ENCODE peak calls at places on chromosomes 7 and 10, in seven cellular contexts. V is GM23248, L is PC-3, J is neural progenitor cell, T is A549, M is SJSA1, W is GM23338. E is an unnamed sample.

GRCh38 chr10:94172332-94172731 is 178.6 kb downstream of the PLCE1 start:
- DNase-seq in L (peak), W (no peak), T (no peak), V (peak), J (no peak), M (peak), E (no peak)

GRCh38 chr10:71939304-71939703 is 24.9 kb upstream of the CHST3 start:
- DNase-seq in V (no peak), J (no peak), M (no peak), W (no peak), L (no peak), T (no peak), E (no peak)

GRCh38 chr7:68793513-68793912 is 804.8 kb upstream of the AUTS2 start:
- DNase-seq in V (no peak), W (no peak), T (no peak), J (no peak), M (no peak), L (no peak), E (no peak)

GRCh38 chr10:131963811-131964210 is 17.9 kb downstream of the BNIP3 start:
- DNase-seq in V (no peak), M (no peak), W (no peak), J (no peak), L (no peak), T (no peak), E (no peak)

GRCh38 chr7:50418934-50419333 is 31.2 kb downstream of the FIGNL1 start:
- DNase-seq in M (no peak), L (no peak), J (no peak), W (no peak), V (no peak), T (no peak), E (peak)

GRCh38 chr10:91536790-91537189 is 96.1 kb downstream of the PPP1R3C start:
- DNase-seq in M (no peak), J (no peak), L (no peak), T (no peak), W (no peak), V (no peak), E (peak)

GRCh38 chr7:47807756-47808155 is 140.5 kb downstream of the PKD1L1 start:
- DNase-seq in L (no peak), W (peak), T (no peak), M (no peak), J (peak), V (no peak), E (no peak)

GRCh38 chr7:149524399-149524798 is 26.8 kb upstream of the ZNF746 start:
- DNase-seq in M (no peak), T (no peak), L (peak), V (no peak), J (no peak), W (no peak), E (no peak)

GRCh38 chr10:78600740-78601139 is 468.0 kb upstream of the ZMIZ1 start:
- DNase-seq in W (no peak), L (peak), M (no peak), V (peak), J (no peak), T (no peak), E (no peak)

GRCh38 chr7:2255145-2256139 is 13.4 kb downstream of the NUDT1 start:
- DNase-seq in L (peak), W (no peak), J (no peak), V (no peak), T (no peak), M (no peak), E (no peak)

GRCh38 chr10:1022413-1022812 is 3.2 kb downstream of the IDI2 start:
- DNase-seq in V (no peak), W (peak), L (no peak), T (no peak), J (no peak), M (no peak), E (no peak)

GRCh38 chr7:149140784-149141183 is 6.5 kb upstream of the ZNF398 start:
- DNase-seq in V (peak), J (no peak), W (no peak), T (peak), M (no peak), L (no peak), E (no peak)

GRCh38 chr7:13829914-13830603 is 159.4 kb downstream of the ETV1 start:
- DNase-seq in L (peak), J (no peak), V (peak), M (peak), T (no peak), W (no peak), E (no peak)

GRCh38 chr7:111113263-111114017 is 22.5 kb downstream of the LRRN3 start:
- DNase-seq in J (no peak), V (peak), M (peak), T (peak), W (no peak), L (peak), E (peak)

GRCh38 chr7:151178831-151179230 is 8.2 kb downstream of the ASB10 start:
- DNase-seq in J (no peak), M (no peak), T (no peak), V (no peak), W (no peak), L (no peak), E (no peak)

GRCh38 chr7:76122516-76123239 is 74.8 kb downstream of the MDH2 start:
- DNase-seq in W (no peak), V (peak), M (no peak), L (no peak), J (no peak), T (no peak), E (peak)

GRCh38 chr7:107506683-107507339 is 37.0 kb downstream of the GPR22 start:
- DNase-seq in M (no peak), T (no peak), J (no peak), L (peak), V (peak), W (no peak), E (no peak)

GRCh38 chr10:125779403-125780327 is 4.0 kb upstream of the MMP21 start:
- DNase-seq in L (no peak), W (no peak), M (no peak), J (no peak), T (no peak), V (no peak), E (no peak)

GRCh38 chr10:93076871-93077270 is 3.2 kb downstream of the CYP26A1 start:
- DNase-seq in W (no peak), J (no peak), M (peak), V (no peak), L (no peak), T (no peak), E (no peak)

GRCh38 chr7:7962851-7963250 is 5.7 kb upstream of the GLCCI1 start:
- DNase-seq in M (peak), W (no peak), L (no peak), J (no peak), T (no peak), V (peak), E (no peak)

GRCh38 chr7:74579800-74580685 is 77.5 kb upstream of the GTF2I start:
- DNase-seq in M (no peak), T (peak), L (peak), J (no peak), V (peak), W (no peak), E (peak)

GRCh38 chr10:14758994-14759664 is 15.6 kb downstream of the FAM107B start:
- DNase-seq in L (peak), V (no peak), M (no peak), W (no peak), T (peak), J (no peak), E (no peak)

GRCh38 chr10:130913844-130914243 is 397.7 kb downstream of the TCERG1L start:
- DNase-seq in L (no peak), V (no peak), J (no peak), T (no peak), M (no peak), W (no peak), E (no peak)

GRCh38 chr7:151592868-151593486 is 73.3 kb upstream of the RHEB start:
- DNase-seq in J (no peak), M (peak), V (peak), T (peak), L (peak), W (no peak), E (peak)

GRCh38 chr10:1121311-1121970 is 65.3 kb downstream of the WDR37 start:
- DNase-seq in T (no peak), W (no peak), J (no peak), M (no peak), L (no peak), V (no peak), E (no peak)

GRCh38 chr7:105952917-105953595 is 10.0 kb upstream of the CDHR3 start:
- DNase-seq in J (no peak), M (no peak), V (no peak), W (no peak), T (no peak), L (no peak), E (no peak)

GRCh38 chr10:61992683-61993629 is 91.5 kb downstream of the ARID5B start:
- DNase-seq in L (peak), T (peak), W (no peak), J (no peak), V (peak), M (peak), E (peak)

GRCh38 chr10:34835908-34836558 is 20.9 kb upstream of the PARD3 start:
- DNase-seq in L (peak), V (no peak), J (no peak), T (no peak), W (no peak), M (no peak), E (no peak)

GRCh38 chr7:52648903-52649302 is 386.5 kb upstream of the POM121L12 start:
- DNase-seq in M (no peak), W (no peak), L (peak), J (no peak), V (no peak), T (no peak), E (no peak)

GRCh38 chr10:15360566-15360965 is 10.5 kb downstream of the FAM171A1 start:
- DNase-seq in M (no peak), T (no peak), J (no peak), W (no peak), L (no peak), V (no peak), E (no peak)

GRCh38 chr7:151315038-151315655 is 26.5 kb upstream of the NUB1 start:
- DNase-seq in L (peak), W (peak), J (peak), T (peak), M (peak), V (peak), E (peak)

GRCh38 chr7:105268056-105268455 is 120.7 kb downstream of the SRPK2 start:
- DNase-seq in T (peak), M (peak), W (no peak), L (peak), J (no peak), V (peak), E (no peak)

GRCh38 chr10:33204049-33204448 is 130.4 kb downstream of the NRP1 start:
- DNase-seq in V (peak), W (no peak), J (no peak), M (no peak), L (no peak), T (no peak), E (no peak)

GRCh38 chr7:143362126-143362961 is at the start of gene FAM131B:
- DNase-seq in V (peak), L (no peak), J (peak), W (peak), T (no peak), M (no peak), E (peak)

GRCh38 chr10:132411561-132412253 is 14.7 kb downstream of the PWWP2B start:
- DNase-seq in W (no peak), J (no peak), T (no peak), V (peak), L (no peak), M (no peak), E (peak)

GRCh38 chr10:55065185-55065584 is 264.2 kb upstream of the PCDH15 start:
- DNase-seq in V (no peak), J (no peak), M (no peak), L (peak), T (no peak), W (no peak), E (no peak)

GRCh38 chr10:127485153-127485857 is 63.8 kb upstream of the NPS start:
- DNase-seq in V (peak), W (peak), T (peak), M (no peak), J (peak), L (peak), E (no peak)

GRCh38 chr7:75613351-75613750 is 121.2 kb downstream of the SPDYE5 start:
- DNase-seq in T (no peak), V (no peak), M (no peak), L (no peak), J (no peak), W (no peak), E (no peak)

GRCh38 chr10:68096913-68097509 is 12.3 kb upstream of the MYPN start:
- DNase-seq in T (peak), V (peak), W (peak), M (peak), J (peak), L (peak), E (peak)

GRCh38 chr7:139937685-139938084 is 108.6 kb downstream of the TBXAS1 start:
- DNase-seq in V (no peak), J (no peak), T (no peak), M (no peak), L (no peak), W (no peak), E (no peak)
- H3K4me3 ChIP-seq in V (no peak), J (no peak), T (no peak), M (no peak), L (no peak), W (no peak), E (no peak)

DNA sequence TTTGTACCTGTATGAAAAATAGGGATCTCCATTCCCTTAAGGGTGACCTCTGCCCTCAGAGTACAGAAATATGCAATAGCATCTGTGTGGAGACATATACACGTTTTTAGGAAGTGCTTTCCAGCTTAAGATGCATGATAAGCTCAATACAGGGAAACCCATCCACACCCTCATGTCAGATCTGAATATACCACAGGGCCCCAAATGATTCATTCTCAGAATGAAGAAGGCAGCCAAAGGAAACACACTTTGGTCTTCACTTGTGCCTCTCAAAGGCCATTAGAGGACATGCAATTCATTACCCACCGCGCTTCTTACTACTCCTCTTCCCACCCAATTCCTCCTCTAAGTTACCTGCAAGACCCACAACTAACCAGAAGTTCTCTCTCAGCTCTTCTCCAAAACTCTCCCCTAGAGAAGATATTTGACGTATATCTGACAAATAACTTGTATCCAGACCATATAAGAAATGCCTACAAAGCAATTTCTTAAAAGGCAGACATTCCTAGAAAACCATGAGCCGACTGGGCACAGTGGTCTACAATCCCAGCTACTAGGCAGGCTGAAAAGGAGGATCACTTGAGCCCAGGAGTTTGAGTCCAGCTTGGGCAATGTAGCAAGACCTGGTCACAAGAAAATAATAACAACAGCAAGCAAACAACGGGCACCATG is 103.0 kb downstream of the OAT start:
- DNase-seq in V (no peak), J (no peak), L (no peak), T (no peak), W (no peak), M (no peak), E (no peak)
- H3K4me3 ChIP-seq in V (no peak), J (no peak), L (no peak), T (no peak), W (no peak), M (no peak), E (no peak)

GRCh38 chr7:818031-818699 is 14.1 kb upstream of the SUN1 start:
- DNase-seq in W (peak), T (peak), J (no peak), L (peak), V (peak), M (peak), E (no peak)
- H3K4me3 ChIP-seq in W (peak), T (no peak), J (peak), L (peak), V (peak), M (no peak), E (no peak)

GRCh38 chr7:88358881-88359280 is 52.2 kb upstream of the STEAP4 start:
- DNase-seq in M (no peak), L (no peak), T (no peak), V (no peak), J (no peak), W (no peak), E (no peak)

GRCh38 chr7:88358534-88358838 is 51.8 kb upstream of the STEAP4 start:
- DNase-seq in L (no peak), J (no peak), T (no peak), M (no peak), V (no peak), W (no peak), E (no peak)

GRCh38 chr7:88357295-88357694 is 50.6 kb upstream of the STEAP4 start:
- DNase-seq in W (peak), T (peak), J (no peak), V (peak), L (peak), M (no peak), E (peak)

GRCh38 chr7:88354999-88355398 is 48.3 kb upstream of the STEAP4 start:
- DNase-seq in J (no peak), W (no peak), L (no peak), T (no peak), M (no peak), V (no peak), E (no peak)

DNA sequence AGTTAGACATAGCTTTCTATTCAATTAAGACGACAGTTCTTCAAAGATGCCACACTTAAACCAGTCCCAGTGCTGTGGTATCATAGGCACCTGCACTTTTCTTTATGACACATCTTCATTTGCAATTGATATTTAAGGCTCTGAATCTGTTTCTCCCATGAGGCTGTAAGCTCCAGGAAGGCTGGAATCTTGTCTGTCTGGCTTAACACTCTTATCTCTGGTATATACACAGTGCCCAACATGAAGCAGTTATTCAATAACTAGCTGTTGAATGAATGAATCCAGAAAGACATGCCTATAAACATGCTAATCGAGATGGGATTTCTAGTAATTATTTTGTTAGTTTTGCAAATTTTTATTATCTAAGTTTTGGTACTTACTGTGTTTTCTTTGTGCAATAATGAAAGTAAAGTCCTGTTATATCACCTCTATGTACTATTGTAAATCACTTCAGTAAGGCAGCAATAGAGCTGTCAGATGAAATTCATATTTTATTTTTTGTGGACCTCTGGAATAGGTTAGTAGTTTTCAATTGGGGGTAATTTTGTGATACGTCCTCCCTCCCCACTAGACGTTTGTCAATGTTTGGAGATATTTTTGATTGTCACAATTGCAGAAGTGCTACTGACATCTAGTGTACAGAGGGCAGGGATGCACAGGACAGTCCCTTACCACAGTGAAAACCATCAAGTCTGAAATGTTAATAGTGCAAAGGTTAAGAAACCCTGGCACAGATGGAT is 51.3 kb upstream of the STEAP4 start:
- DNase-seq in T (peak), M (no peak), L (peak), J (no peak), V (peak), W (no peak), E (peak)
- H3K4me3 ChIP-seq in T (no peak), M (no peak), L (peak), J (no peak), V (no peak), W (no peak), E (no peak)

DNA sequence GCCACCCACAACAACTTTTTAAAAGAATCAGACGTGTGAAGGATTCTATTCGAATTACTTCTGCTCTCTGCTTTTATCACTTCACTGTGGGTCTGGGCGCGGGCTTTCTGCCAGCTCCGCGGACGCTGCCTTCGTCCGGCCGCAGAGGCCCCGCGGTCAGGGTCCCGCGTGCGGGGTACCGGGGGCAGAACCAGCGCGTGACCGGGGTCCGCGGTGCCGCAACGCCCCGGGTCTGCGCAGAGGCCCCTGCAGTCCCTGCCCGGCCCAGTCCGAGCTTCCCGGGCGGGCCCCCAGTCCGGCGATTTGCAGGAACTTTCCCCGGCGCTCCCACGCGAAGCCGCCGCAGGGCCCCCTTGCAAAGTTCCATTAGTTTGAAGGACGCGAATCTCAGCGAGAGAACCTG is 461 bp upstream of the HTRA1 start:
- DNase-seq in T (no peak), W (no peak), L (no peak), J (no peak), M (no peak), V (peak), E (no peak)
- H3K4me3 ChIP-seq in T (peak), W (peak), L (peak), J (peak), M (peak), V (peak), E (peak)

GRCh38 chr10:103448751-103449150 is 3.4 kb downstream of the CALHM2 start:
- DNase-seq in M (no peak), W (no peak), T (no peak), J (no peak), L (peak), V (peak), E (no peak)

GRCh38 chr10:103451871-103452713 is at the start of gene CALHM2:
- DNase-seq in J (peak), M (no peak), L (no peak), T (peak), W (peak), V (peak), E (peak)

GRCh38 chr10:103449208-103450144 is 2.7 kb downstream of the CALHM2 start:
- DNase-seq in V (peak), M (no peak), J (no peak), W (no peak), L (no peak), T (no peak), E (no peak)

GRCh38 chr10:103451091-103451801 is 924 bp downstream of the CALHM2 start:
- DNase-seq in V (peak), T (peak), J (no peak), M (no peak), L (peak), W (no peak), E (peak)

GRCh38 chr10:103450201-103450695 is 1.9 kb downstream of the CALHM2 start:
- DNase-seq in T (no peak), V (no peak), W (no peak), J (no peak), L (no peak), M (no peak), E (no peak)
- H3K4me3 ChIP-seq in T (no peak), V (peak), W (no peak), J (no peak), L (no peak), M (no peak), E (no peak)

DNA sequence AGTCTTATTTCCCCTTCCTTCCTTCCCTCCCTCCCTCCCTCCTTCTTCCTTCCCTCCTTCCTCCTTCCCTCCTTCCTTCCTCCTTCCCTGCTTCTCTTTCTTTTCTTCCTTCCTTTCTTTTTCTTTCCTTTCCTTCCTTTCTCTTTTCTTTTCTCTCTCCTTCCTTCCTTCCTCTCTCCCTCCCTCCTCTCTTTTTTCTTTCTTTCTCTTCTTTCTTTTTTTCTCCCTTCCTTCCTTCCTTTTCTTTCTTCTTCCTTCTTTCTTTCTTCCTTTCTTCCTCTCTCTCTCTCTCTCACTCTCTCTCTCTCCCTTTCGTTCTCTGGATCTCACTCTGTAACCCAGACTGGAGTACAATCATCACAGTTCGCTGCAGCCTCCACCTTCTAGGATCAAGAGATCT is 6.2 kb downstream of the TMEM130 start:
- DNase-seq in J (no peak), L (no peak), V (no peak), T (no peak), M (no peak), W (no peak), E (no peak)
- H3K4me3 ChIP-seq in J (no peak), L (no peak), V (no peak), T (no peak), M (no peak), W (no peak), E (no peak)

E was measured in cardiac muscle cell.